ENCODE peak calls at places on chromosome 11, in five cellular contexts. One of them, this sample, is unnamed.

GRCh38 chr11:113664069-113664980 is 41.8 kb downstream of the TMPRSS5 start:
- DNase-seq in endodermal cell: no peak
- DNase-seq in astrocyte of the spinal cord: peak
- DNase-seq in mammary epithelial cell: peak
- DNase-seq in PC-9: no peak
- DNase-seq in this sample: peak

GRCh38 chr11:111652184-111652583 is 49.9 kb downstream of the SIK2 start:
- DNase-seq in endodermal cell: no peak
- DNase-seq in PC-9: no peak
- DNase-seq in astrocyte of the spinal cord: no peak
- DNase-seq in mammary epithelial cell: no peak
- DNase-seq in this sample: no peak

GRCh38 chr11:33830903-33831648 is 56.8 kb upstream of the FBXO3 start:
- DNase-seq in PC-9: peak
- DNase-seq in endodermal cell: no peak
- DNase-seq in mammary epithelial cell: peak
- DNase-seq in astrocyte of the spinal cord: peak
- DNase-seq in this sample: no peak

GRCh38 chr11:76698321-76699043 is 27.9 kb upstream of the LRRC32 start:
- DNase-seq in astrocyte of the spinal cord: no peak
- DNase-seq in PC-9: no peak
- DNase-seq in endodermal cell: peak
- DNase-seq in mammary epithelial cell: no peak
- DNase-seq in this sample: no peak

GRCh38 chr11:82682003-82682751 is 51.5 kb downstream of the FAM181B start:
- DNase-seq in mammary epithelial cell: peak
- DNase-seq in PC-9: peak
- DNase-seq in astrocyte of the spinal cord: peak
- DNase-seq in endodermal cell: peak
- DNase-seq in this sample: peak

GRCh38 chr11:7485136-7485853 is at the start of gene OLFML1:
- DNase-seq in mammary epithelial cell: no peak
- DNase-seq in PC-9: no peak
- DNase-seq in astrocyte of the spinal cord: no peak
- DNase-seq in endodermal cell: peak
- DNase-seq in this sample: no peak

GRCh38 chr11:105000797-105001196 is 22.2 kb downstream of the CASP5 start:
- DNase-seq in mammary epithelial cell: no peak
- DNase-seq in endodermal cell: peak
- DNase-seq in PC-9: no peak
- DNase-seq in astrocyte of the spinal cord: no peak
- DNase-seq in this sample: no peak

GRCh38 chr11:763073-763463 is 14.2 kb downstream of the GATD1 start:
- DNase-seq in endodermal cell: peak
- DNase-seq in mammary epithelial cell: peak
- DNase-seq in PC-9: no peak
- DNase-seq in astrocyte of the spinal cord: no peak
- DNase-seq in this sample: no peak

GRCh38 chr11:12569499-12570040 is 104.7 kb upstream of the TEAD1 start:
- DNase-seq in PC-9: no peak
- DNase-seq in astrocyte of the spinal cord: peak
- DNase-seq in mammary epithelial cell: no peak
- DNase-seq in endodermal cell: no peak
- DNase-seq in this sample: no peak

GRCh38 chr11:326842-327580 is 6.4 kb upstream of the IFITM3 start:
- DNase-seq in astrocyte of the spinal cord: peak
- DNase-seq in mammary epithelial cell: no peak
- DNase-seq in PC-9: no peak
- DNase-seq in endodermal cell: no peak
- DNase-seq in this sample: no peak

GRCh38 chr11:20443596-20443995 is 56.1 kb downstream of the PRMT3 start:
- DNase-seq in astrocyte of the spinal cord: peak
- DNase-seq in mammary epithelial cell: peak
- DNase-seq in PC-9: no peak
- DNase-seq in endodermal cell: no peak
- DNase-seq in this sample: peak

GRCh38 chr11:128824199-128825049 is 42.7 kb downstream of the KCNJ1 start:
- DNase-seq in astrocyte of the spinal cord: peak
- DNase-seq in mammary epithelial cell: no peak
- DNase-seq in endodermal cell: no peak
- DNase-seq in PC-9: no peak
- DNase-seq in this sample: no peak

GRCh38 chr11:131290111-131290510 is 80.3 kb upstream of the NTM start:
- DNase-seq in PC-9: no peak
- DNase-seq in endodermal cell: no peak
- DNase-seq in astrocyte of the spinal cord: no peak
- DNase-seq in mammary epithelial cell: no peak
- DNase-seq in this sample: no peak

GRCh38 chr11:8717876-8718753 is 35.5 kb downstream of the RPL27A start:
- DNase-seq in PC-9: peak
- DNase-seq in mammary epithelial cell: peak
- DNase-seq in astrocyte of the spinal cord: peak
- DNase-seq in endodermal cell: peak
- DNase-seq in this sample: peak

GRCh38 chr11:75350743-75351540 is 519 bp downstream of the ARRB1 start:
- DNase-seq in mammary epithelial cell: no peak
- DNase-seq in endodermal cell: peak
- DNase-seq in astrocyte of the spinal cord: no peak
- DNase-seq in PC-9: no peak
- DNase-seq in this sample: no peak

GRCh38 chr11:15901790-15902189 is 454.6 kb downstream of the SOX6 start:
- DNase-seq in mammary epithelial cell: no peak
- DNase-seq in astrocyte of the spinal cord: no peak
- DNase-seq in PC-9: no peak
- DNase-seq in endodermal cell: no peak
- DNase-seq in this sample: no peak

GRCh38 chr11:32385998-32386397 is 49.3 kb downstream of the WT1 start:
- DNase-seq in PC-9: peak
- DNase-seq in astrocyte of the spinal cord: peak
- DNase-seq in mammary epithelial cell: peak
- DNase-seq in endodermal cell: peak
- DNase-seq in this sample: peak

GRCh38 chr11:28529540-28530410 is 421.6 kb downstream of the METTL15 start:
- DNase-seq in PC-9: no peak
- DNase-seq in astrocyte of the spinal cord: peak
- DNase-seq in endodermal cell: no peak
- DNase-seq in mammary epithelial cell: peak
- DNase-seq in this sample: peak

GRCh38 chr11:45560153-45560934 is 105.1 kb downstream of the CHST1 start:
- DNase-seq in astrocyte of the spinal cord: no peak
- DNase-seq in endodermal cell: no peak
- DNase-seq in PC-9: no peak
- DNase-seq in mammary epithelial cell: no peak
- DNase-seq in this sample: no peak

GRCh38 chr11:77287136-77287535 is 14.3 kb downstream of the GDPD4 start:
- DNase-seq in endodermal cell: no peak
- DNase-seq in PC-9: no peak
- DNase-seq in mammary epithelial cell: no peak
- DNase-seq in astrocyte of the spinal cord: peak
- DNase-seq in this sample: no peak

GRCh38 chr11:118634435-118635236 is 27.2 kb downstream of the PHLDB1 start:
- DNase-seq in astrocyte of the spinal cord: peak
- DNase-seq in endodermal cell: peak
- DNase-seq in mammary epithelial cell: peak
- DNase-seq in PC-9: no peak
- DNase-seq in this sample: no peak

GRCh38 chr11:117195208-117195607 is 4.0 kb upstream of the TAGLN start:
- DNase-seq in PC-9: no peak
- DNase-seq in mammary epithelial cell: no peak
- DNase-seq in astrocyte of the spinal cord: no peak
- DNase-seq in endodermal cell: no peak
- DNase-seq in this sample: no peak

GRCh38 chr11:79940976-79941735 is 500.3 kb upstream of the TENM4 start:
- DNase-seq in mammary epithelial cell: peak
- DNase-seq in endodermal cell: no peak
- DNase-seq in PC-9: no peak
- DNase-seq in astrocyte of the spinal cord: peak
- DNase-seq in this sample: peak

GRCh38 chr11:85821636-85822035 is 10.7 kb upstream of the SYTL2 start:
- DNase-seq in mammary epithelial cell: peak
- DNase-seq in astrocyte of the spinal cord: peak
- DNase-seq in PC-9: no peak
- DNase-seq in endodermal cell: no peak
- DNase-seq in this sample: peak

GRCh38 chr11:79438631-79439429 is 2.0 kb downstream of the TENM4 start:
- DNase-seq in PC-9: no peak
- DNase-seq in astrocyte of the spinal cord: peak
- DNase-seq in endodermal cell: peak
- DNase-seq in mammary epithelial cell: peak
- DNase-seq in this sample: no peak

GRCh38 chr11:93063101-93063500 is 93.7 kb downstream of the MTNR1B start:
- DNase-seq in mammary epithelial cell: peak
- DNase-seq in endodermal cell: no peak
- DNase-seq in PC-9: no peak
- DNase-seq in astrocyte of the spinal cord: no peak
- DNase-seq in this sample: no peak

GRCh38 chr11:118396097-118396501 is 5.3 kb upstream of the ATP5MG start:
- DNase-seq in endodermal cell: no peak
- DNase-seq in mammary epithelial cell: no peak
- DNase-seq in astrocyte of the spinal cord: no peak
- DNase-seq in PC-9: no peak
- DNase-seq in this sample: no peak

GRCh38 chr11:70174846-70175764 is 28.0 kb upstream of the FADD start:
- DNase-seq in endodermal cell: peak
- DNase-seq in astrocyte of the spinal cord: no peak
- DNase-seq in mammary epithelial cell: no peak
- DNase-seq in PC-9: no peak
- DNase-seq in this sample: no peak

GRCh38 chr11:104352036-104352435 is 188.1 kb upstream of the PDGFD start:
- DNase-seq in endodermal cell: no peak
- DNase-seq in PC-9: no peak
- DNase-seq in mammary epithelial cell: peak
- DNase-seq in astrocyte of the spinal cord: no peak
- DNase-seq in this sample: no peak

DNA sequence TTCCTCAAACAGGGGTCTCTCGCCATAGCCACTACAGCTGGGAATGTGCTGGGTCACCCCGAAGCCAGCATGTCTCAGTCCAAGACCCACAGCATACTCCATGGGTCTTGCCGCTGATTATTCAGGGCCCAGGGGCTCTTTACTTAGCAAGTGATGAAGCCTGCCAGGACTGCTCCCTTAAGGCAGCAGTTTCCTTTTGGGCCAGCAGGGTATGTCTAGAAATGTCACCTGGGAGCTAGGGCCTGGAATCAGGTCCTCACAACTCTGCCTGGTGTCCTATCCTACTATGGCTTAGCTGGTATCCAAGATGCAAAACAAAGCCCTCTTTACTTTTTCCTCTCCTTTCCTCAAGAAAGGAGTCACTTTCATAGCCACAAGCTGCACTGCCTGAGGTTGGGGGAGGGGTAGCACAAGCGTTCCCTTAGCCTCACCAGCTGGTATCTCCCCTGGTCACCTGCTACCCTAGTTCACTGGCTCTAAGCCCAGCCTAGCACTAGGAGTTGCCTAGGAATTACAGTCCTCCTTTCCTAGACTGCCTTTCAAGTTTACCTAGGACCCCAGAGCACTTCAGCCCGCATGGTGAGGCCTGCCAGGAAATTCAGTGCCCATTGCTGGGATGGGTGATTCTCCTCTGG is 22.6 kb upstream of the NCR3LG1 start:
- DNase-seq in endodermal cell: peak
- DNase-seq in astrocyte of the spinal cord: no peak
- DNase-seq in mammary epithelial cell: no peak
- DNase-seq in PC-9: no peak
- DNase-seq in this sample: no peak
- TF ChIP-seq CTCF in endodermal cell: peak
- TF ChIP-seq CTCF in astrocyte of the spinal cord: no peak
- TF ChIP-seq CTCF in mammary epithelial cell: no peak
- TF ChIP-seq CTCF in PC-9: no peak
- TF ChIP-seq CTCF in this sample: peak

DNA sequence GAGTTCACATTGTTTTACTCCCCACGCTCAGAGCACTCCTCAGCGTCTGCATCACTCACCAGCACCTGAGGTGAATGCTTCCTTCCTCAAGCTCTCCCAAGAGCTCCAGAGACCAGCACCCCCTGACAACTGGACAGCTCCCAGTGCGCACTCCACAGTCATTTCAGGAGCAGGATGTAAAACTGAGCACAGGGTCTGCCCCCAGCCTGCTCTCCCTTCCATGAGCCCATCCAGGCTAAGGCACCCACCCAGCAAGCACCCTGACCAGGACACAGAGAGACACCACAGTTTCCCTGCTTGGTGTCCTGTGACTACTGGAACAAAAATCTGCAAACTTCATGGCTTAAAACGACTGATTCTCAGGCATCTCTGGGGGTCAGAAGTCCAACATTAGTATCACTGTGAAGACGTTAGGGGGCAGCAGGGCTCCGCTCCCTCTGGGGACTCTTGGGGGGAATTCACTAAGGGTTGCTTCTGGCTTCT is 3.3 kb downstream of the SCGB1D2 start:
- DNase-seq in endodermal cell: peak
- DNase-seq in astrocyte of the spinal cord: peak
- DNase-seq in mammary epithelial cell: peak
- DNase-seq in PC-9: peak
- DNase-seq in this sample: peak
- TF ChIP-seq CTCF in endodermal cell: peak
- TF ChIP-seq CTCF in astrocyte of the spinal cord: peak
- TF ChIP-seq CTCF in mammary epithelial cell: peak
- TF ChIP-seq CTCF in PC-9: peak
- TF ChIP-seq CTCF in this sample: peak

DNA sequence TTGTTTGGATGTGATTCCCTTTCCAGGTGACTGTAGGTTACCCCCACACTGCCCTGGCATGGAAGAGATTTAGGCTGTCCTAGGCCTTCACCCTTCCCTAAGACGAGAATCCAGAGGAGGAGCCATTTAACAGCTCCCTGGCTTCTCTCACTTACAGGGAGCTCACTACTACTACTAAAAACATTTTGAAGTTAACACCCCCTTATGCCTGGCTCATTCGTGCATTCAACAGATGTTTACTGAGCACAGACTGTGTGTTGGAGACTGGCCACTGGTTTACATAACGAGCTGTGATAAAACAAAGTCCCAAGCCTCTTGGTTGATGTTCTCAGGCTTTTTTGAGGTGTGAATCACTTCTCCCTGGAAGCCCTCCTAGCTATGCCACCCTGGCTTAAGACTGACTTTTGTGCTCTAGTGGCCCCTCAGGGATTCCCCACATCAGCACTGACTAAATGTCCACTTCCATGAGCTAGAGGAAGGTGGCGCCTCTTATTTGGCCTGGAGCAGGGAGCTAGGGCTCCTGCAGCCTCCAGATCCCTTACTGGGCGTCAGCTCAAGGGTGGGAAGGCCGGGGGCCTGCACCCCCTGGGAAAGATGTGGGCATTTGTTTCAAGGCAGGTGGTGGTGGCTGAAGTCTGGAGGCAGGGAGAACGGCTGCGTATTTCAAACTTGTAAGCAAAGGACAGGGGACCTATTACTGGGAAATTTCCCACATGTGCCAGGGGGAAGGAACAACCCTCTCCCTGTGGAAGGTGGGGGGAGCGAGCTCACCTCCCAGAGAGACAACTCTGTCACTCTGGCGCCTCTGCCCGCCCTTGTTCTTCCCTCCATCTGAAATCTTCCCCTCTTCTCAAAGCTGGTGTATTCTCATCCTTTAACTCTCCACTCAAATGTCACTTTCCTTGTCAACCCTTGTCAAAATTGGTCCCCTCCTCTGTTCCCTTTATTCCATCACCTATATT is 19.4 kb upstream of the MALAT1 start:
- DNase-seq in mammary epithelial cell: peak
- DNase-seq in astrocyte of the spinal cord: peak
- DNase-seq in PC-9: no peak
- DNase-seq in endodermal cell: peak
- DNase-seq in this sample: peak
- TF ChIP-seq CTCF in mammary epithelial cell: peak
- TF ChIP-seq CTCF in astrocyte of the spinal cord: peak
- TF ChIP-seq CTCF in PC-9: no peak
- TF ChIP-seq CTCF in endodermal cell: peak
- TF ChIP-seq CTCF in this sample: peak

GRCh38 chr11:134784525-134784924 is 372.5 kb upstream of the B3GAT1 start:
- DNase-seq in astrocyte of the spinal cord: no peak
- DNase-seq in endodermal cell: no peak
- DNase-seq in PC-9: no peak
- DNase-seq in mammary epithelial cell: no peak
- DNase-seq in this sample: no peak
- TF ChIP-seq CTCF in astrocyte of the spinal cord: no peak
- TF ChIP-seq CTCF in endodermal cell: no peak
- TF ChIP-seq CTCF in PC-9: no peak
- TF ChIP-seq CTCF in mammary epithelial cell: no peak
- TF ChIP-seq CTCF in this sample: no peak

This sample was measured in HFFc6.